ENCODE peak calls at places on chromosomes 6 and 20, in six cellular contexts. A, M, S, U, G and O are unnamed samples.

GRCh38 chr20:16111853-16112412 is 461.3 kb downstream of the KIF16B start:
- DNase-seq in U (no peak), G (no peak), A (no peak), S (no peak), M (no peak), O (no peak)

GRCh38 chr6:134173007-134173690 is 120.7 kb upstream of the SLC2A12 start:
- DNase-seq in M (no peak), S (peak; percentile 12), A (no peak), G (no peak), U (no peak), O (no peak)

GRCh38 chr6:154343473-154344308 is 12.9 kb downstream of the IPCEF1 start:
- DNase-seq in S (peak; percentile 16), M (no peak), A (peak; percentile 60), U (peak; percentile 94), G (peak; percentile 75), O (peak; percentile 48)

GRCh38 chr20:62321978-62322377 is 19.2 kb downstream of the ADRM1 start:
- DNase-seq in M (no peak), A (no peak), G (no peak), S (no peak), U (no peak), O (no peak)

GRCh38 chr20:3749689-3750639 is 17.5 kb downstream of the HSPA12B start:
- DNase-seq in G (peak; percentile 41), S (no peak), U (peak; percentile 86), A (peak; percentile 46), M (peak; percentile 64), O (peak; percentile 41)

GRCh38 chr6:44431118-44431725 is 43.7 kb downstream of the CDC5L start:
- DNase-seq in U (no peak), G (peak; percentile 78), S (peak; percentile 73), A (no peak), M (peak; percentile 30), O (peak; percentile 73)

GRCh38 chr6:147141690-147142308 is 62.4 kb upstream of the STXBP5 start:
- DNase-seq in U (no peak), S (peak; percentile 71), M (no peak), G (no peak), A (no peak), O (peak; percentile 45)

GRCh38 chr6:26285143-26286134 is 79.6 kb upstream of the BTN3A2 start:
- DNase-seq in S (peak; percentile 99), U (peak; percentile 97), A (peak; percentile 100), G (peak; percentile 99), M (peak; percentile 98), O (peak; percentile 99)

GRCh38 chr6:125918681-125919566 is 37.6 kb upstream of the HINT3 start:
- DNase-seq in S (peak; percentile 90), M (peak; percentile 21), U (no peak), G (peak; percentile 54), A (no peak), O (peak; percentile 96)

GRCh38 chr6:126064257-126064993 is 78.1 kb downstream of the TRMT11 start:
- DNase-seq in S (peak; percentile 39), G (no peak), U (no peak), M (no peak), A (no peak), O (peak; percentile 39)

GRCh38 chr6:1497593-1498105 is 108.3 kb downstream of the FOXF2 start:
- DNase-seq in M (no peak), A (no peak), G (no peak), S (no peak), U (no peak), O (no peak)

GRCh38 chr20:59971428-59971827 is 13.2 kb downstream of the CDH26 start:
- DNase-seq in G (no peak), M (no peak), U (no peak), A (no peak), S (no peak), O (no peak)

GRCh38 chr20:24995741-24996448 is 3.3 kb upstream of the APMAP start:
- DNase-seq in S (no peak), A (no peak), M (no peak), G (no peak), U (peak; percentile 19), O (no peak)

GRCh38 chr6:41519748-41520699 is 26.2 kb upstream of the FOXP4 start:
- DNase-seq in G (no peak), A (no peak), M (no peak), U (no peak), S (no peak), O (peak; percentile 60)

GRCh38 chr6:80214436-80215022 is 108.1 kb downstream of the BCKDHB start:
- DNase-seq in U (no peak), A (no peak), S (peak; percentile 70), M (peak; percentile 40), G (peak; percentile 59), O (peak; percentile 72)

GRCh38 chr20:3000852-3001523 is 42.4 kb upstream of the GNRH2 start:
- DNase-seq in A (no peak), S (peak; percentile 75), M (peak; percentile 30), U (no peak), G (peak; percentile 86), O (peak; percentile 77)

GRCh38 chr6:44000164-44000842 is 126.9 kb downstream of the MRPL14 start:
- DNase-seq in A (no peak), U (peak; percentile 94), M (no peak), S (peak; percentile 25), G (peak; percentile 18), O (peak; percentile 73)

GRCh38 chr20:62315773-62316172 is 13.0 kb downstream of the ADRM1 start:
- DNase-seq in S (no peak), U (no peak), A (no peak), G (no peak), M (no peak), O (no peak)

GRCh38 chr6:107843400-107843799 is 19.3 kb upstream of the SCML4 start:
- DNase-seq in A (no peak), U (no peak), G (no peak), S (no peak), M (no peak), O (no peak)

GRCh38 chr20:38932457-38933120 is 6.4 kb downstream of the FAM83D start:
- DNase-seq in A (no peak), U (no peak), G (peak; percentile 83), M (no peak), S (peak; percentile 70), O (peak; percentile 54)

GRCh38 chr6:30685157-30685976 is 1.1 kb downstream of the PPP1R18 start:
- DNase-seq in S (no peak), G (no peak), A (no peak), U (no peak), M (no peak), O (peak; percentile 63)

GRCh38 chr6:163793584-163793983 is 379.1 kb downstream of the QKI start:
- DNase-seq in A (no peak), S (peak; percentile 85), G (peak; percentile 44), U (no peak), M (no peak), O (peak; percentile 70)

GRCh38 chr6:29964904-29965872 is 22.9 kb downstream of the HLA-A start:
- DNase-seq in G (peak; percentile 48), M (peak; percentile 46), S (peak; percentile 91), A (peak; percentile 69), U (peak; percentile 86), O (peak; percentile 90)

GRCh38 chr20:33411136-33411690 is 9.9 kb upstream of the CDK5RAP1 start:
- DNase-seq in G (no peak), U (no peak), M (no peak), S (no peak), A (no peak), O (no peak)

GRCh38 chr20:51487525-51488279 is 54.8 kb downstream of the NFATC2 start:
- DNase-seq in A (no peak), G (no peak), U (no peak), S (peak; percentile 95), M (no peak), O (peak; percentile 93)

GRCh38 chr6:41374618-41375590 is 39.5 kb downstream of the NCR2 start:
- DNase-seq in G (no peak), M (no peak), U (peak; percentile 39), A (no peak), S (no peak), O (peak; percentile 6)

GRCh38 chr6:98581725-98582124 is 252.6 kb upstream of the POU3F2 start:
- DNase-seq in M (no peak), S (no peak), G (no peak), U (no peak), A (no peak), O (no peak)
- H2BK5ac ChIP-seq in M (no peak overlapping the region), S (no peak overlapping the region), G (no peak overlapping the region), U (no peak overlapping the region), A (no peak overlapping the region), O (no peak overlapping the region)

GRCh38 chr6:119207327-119207726 is 128.9 kb upstream of the FAM184A start:
- DNase-seq in A (no peak), M (no peak), G (no peak), S (no peak), U (no peak), O (no peak)

GRCh38 chr6:119205911-119206617 is 127.6 kb upstream of the FAM184A start:
- DNase-seq in G (no peak), M (no peak), S (no peak), A (no peak), U (no peak), O (no peak)

GRCh38 chr6:119207973-119208725 is 129.7 kb upstream of the FAM184A start:
- DNase-seq in S (peak; percentile 66), M (no peak), G (no peak), A (no peak), U (no peak), O (peak; percentile 67)

GRCh38 chr6:119209452-119210205 is 131.2 kb upstream of the FAM184A start:
- DNase-seq in G (peak; percentile 53), U (no peak), A (no peak), M (no peak), S (peak; percentile 15), O (peak; percentile 56)

GRCh38 chr6:119210596-119210995 is 132.1 kb upstream of the FAM184A start:
- DNase-seq in G (no peak), M (no peak), S (peak; percentile 59), U (no peak), A (no peak), O (peak; percentile 40)
- H3K18ac ChIP-seq in G (no peak overlapping the region), M (no peak overlapping the region), S (no peak overlapping the region), U (no peak overlapping the region), A (no peak overlapping the region), O (no peak overlapping the region)

GRCh38 chr20:44431118-44431501 is 44.6 kb upstream of the TTPAL start:
- DNase-seq in S (no peak), G (no peak), U (no peak), M (no peak), A (no peak), O (no peak)
- H3K14ac ChIP-seq in S (no peak overlapping the region), G (no peak overlapping the region), U (no peak overlapping the region), M (no peak overlapping the region), A (no peak overlapping the region), O (no peak overlapping the region)

DNA sequence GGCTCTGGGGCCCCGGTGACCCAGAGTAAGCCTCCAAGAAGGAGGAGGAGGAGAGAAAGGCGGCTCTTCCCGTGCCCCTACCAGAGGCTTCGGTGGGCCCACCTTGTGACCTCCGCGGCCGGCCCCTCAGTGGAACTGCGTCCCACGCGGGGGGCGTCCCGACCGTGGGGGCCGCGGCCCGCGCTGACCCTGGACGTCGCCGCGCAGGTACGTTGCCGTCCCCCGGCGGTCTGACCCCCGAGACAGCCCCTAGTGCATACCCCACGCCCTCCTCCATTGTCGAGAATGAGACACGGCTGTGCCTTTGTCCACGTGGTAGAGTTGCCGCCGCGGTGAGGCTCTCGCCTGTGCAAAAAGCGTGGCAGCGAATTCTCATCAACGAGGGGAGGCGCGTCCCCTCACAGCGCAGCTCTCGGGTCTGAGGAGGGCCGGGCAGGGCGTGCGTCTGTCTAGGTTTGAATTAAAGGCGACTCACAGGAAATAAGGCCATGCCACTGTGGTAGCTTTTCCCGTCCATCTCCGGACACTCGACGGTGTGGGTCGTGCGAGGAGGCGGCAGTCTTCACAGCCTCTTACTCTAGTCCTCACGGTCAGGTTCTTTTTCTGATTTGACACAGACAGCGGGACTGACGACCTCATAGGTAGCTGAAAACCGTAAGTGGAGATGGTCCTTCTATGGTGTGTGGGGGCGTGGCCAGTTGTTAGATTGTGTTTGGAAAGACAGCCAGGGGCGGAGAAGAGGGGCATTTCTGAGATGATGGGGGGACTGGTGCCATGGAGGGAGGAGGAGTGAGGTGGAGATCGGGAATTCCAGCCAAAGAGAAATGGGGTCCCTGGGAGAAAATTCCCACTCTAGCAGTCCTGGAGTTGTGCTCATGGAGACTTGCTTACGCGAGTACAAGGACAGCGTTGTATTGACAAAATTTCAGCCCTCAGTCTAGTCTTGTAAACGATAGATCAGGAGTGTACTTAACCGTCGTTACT is 556 bp downstream of the NXT1 start:
- DNase-seq in M (no peak), G (peak; percentile 58), U (peak; percentile 65), S (peak; percentile 45), A (no peak), O (peak; percentile 79)
- H2BK5ac ChIP-seq in M (peak overlapping the region; percentile 89), G (peak overlapping the region; percentile 62), U (no peak overlapping the region), S (peak overlapping the region; percentile 62), A (peak overlapping the region; percentile 42), O (peak overlapping the region; percentile 45)